ENCODE peak calls at places on chromosome 17, in eight cellular contexts. G is MM.1S, R is GM23338, S is OCI-LY7, Z is HCT116, J is SK-N-SH, A is PC-9, I is PC-3. X is an unnamed sample.

GRCh38 chr17:39787038-39787437 is 49.3 kb downstream of the GRB7 start:
- DNase-seq in I (no peak), J (no peak), A (no peak), R (no peak), G (no peak), Z (no peak), S (no peak), X (peak; percentile 41)

GRCh38 chr17:55303701-55304145 is 39.0 kb downstream of the HLF start:
- DNase-seq in A (no peak), Z (no peak), G (no peak), J (no peak), I (peak; percentile 22), S (no peak), R (no peak), X (no peak)

GRCh38 chr17:36937001-36937960 is at the start of gene LHX1:
- DNase-seq in I (no peak), G (no peak), R (peak; percentile 76), J (peak; percentile 65), A (no peak), S (no peak), Z (no peak), X (no peak)

GRCh38 chr17:80080081-80080480 is 21.3 kb upstream of the GAA start:
- DNase-seq in R (peak; percentile 34), G (no peak), I (no peak), A (no peak), Z (no peak), S (no peak), J (no peak), X (no peak)

GRCh38 chr17:78341559-78342437 is 18.1 kb downstream of the SOCS3 start:
- DNase-seq in G (no peak), A (peak; percentile 83), S (no peak), J (peak; percentile 97), R (peak; percentile 88), I (peak; percentile 82), Z (no peak), X (no peak)

GRCh38 chr17:5933430-5933829 is 136.7 kb upstream of the WSCD1 start:
- DNase-seq in J (no peak), Z (no peak), R (no peak), A (no peak), G (peak; percentile 94), I (no peak), S (no peak), X (no peak)

GRCh38 chr17:70484050-70484449 is 314.7 kb downstream of the KCNJ2 start:
- DNase-seq in G (no peak), J (no peak), S (no peak), I (no peak), R (no peak), Z (no peak), A (no peak), X (no peak)

GRCh38 chr17:4945944-4946280 is 2.4 kb downstream of the PFN1 start:
- DNase-seq in R (no peak), I (no peak), G (no peak), J (no peak), Z (no peak), A (no peak), S (no peak), X (no peak)

GRCh38 chr17:78839762-78840529 is 668 bp downstream of the USP36 start:
- DNase-seq in J (peak; percentile 79), R (peak; percentile 23), G (peak; percentile 51), A (peak; percentile 15), S (peak; percentile 52), Z (no peak), I (peak; percentile 43), X (peak; percentile 68)

GRCh38 chr17:57956311-57957119 is 1.3 kb upstream of the CUEDC1 start:
- DNase-seq in A (no peak), G (peak; percentile 80), S (peak; percentile 54), I (no peak), Z (no peak), J (peak; percentile 27), R (peak; percentile 53), X (peak; percentile 79)

GRCh38 chr17:29572691-29573557 is 4.4 kb downstream of the TP53I13 start:
- DNase-seq in R (peak; percentile 67), Z (no peak), A (no peak), G (peak; percentile 64), S (peak; percentile 60), I (no peak), J (peak; percentile 89), X (no peak)

GRCh38 chr17:49616086-49616485 is 40.4 kb downstream of the NXPH3 start:
- DNase-seq in J (no peak), Z (no peak), R (peak; percentile 41), I (peak; percentile 29), A (no peak), S (no peak), G (peak; percentile 12), X (no peak)

GRCh38 chr17:2173005-2173404 is 118.1 kb downstream of the HIC1 start:
- DNase-seq in I (no peak), G (no peak), R (no peak), S (no peak), J (no peak), Z (no peak), A (no peak), X (no peak)

GRCh38 chr17:72507370-72507769 is 386.6 kb downstream of the SOX9 start:
- DNase-seq in S (no peak), A (no peak), R (no peak), J (no peak), I (no peak), G (no peak), Z (no peak), X (no peak)

GRCh38 chr17:57945999-57946797 is 9.0 kb downstream of the CUEDC1 start:
- DNase-seq in J (no peak), Z (no peak), G (peak; percentile 46), A (no peak), I (no peak), R (peak; percentile 59), S (no peak), X (peak; percentile 52)

GRCh38 chr17:7626307-7626706 is 1.3 kb downstream of the SAT2 start:
- DNase-seq in A (no peak), G (no peak), S (no peak), Z (no peak), J (no peak), R (no peak), I (no peak), X (no peak)

GRCh38 chr17:78539771-78540170 is 37.4 kb downstream of the DNAH17 start:
- DNase-seq in G (no peak), Z (no peak), S (no peak), I (no peak), J (no peak), R (no peak), A (no peak), X (no peak)

GRCh38 chr17:8862213-8863056 is 5.0 kb downstream of the PIK3R6 start:
- DNase-seq in S (no peak), I (no peak), J (no peak), G (no peak), Z (no peak), A (no peak), R (no peak), X (no peak)

GRCh38 chr17:65756760-65757159 is 195.3 kb upstream of the AXIN2 start:
- DNase-seq in J (no peak), I (no peak), A (no peak), G (no peak), Z (no peak), R (no peak), S (no peak), X (no peak)

GRCh38 chr17:2056221-2057129 is 1.6 kb downstream of the HIC1 start:
- DNase-seq in J (no peak), A (no peak), R (peak; percentile 66), I (no peak), G (no peak), S (no peak), Z (no peak), X (peak; percentile 57)

GRCh38 chr17:4247981-4248388 is 15.8 kb downstream of the ANKFY1 start:
- DNase-seq in R (peak; percentile 38), S (no peak), G (no peak), Z (peak; percentile 23), I (peak; percentile 62), J (no peak), A (peak; percentile 86), X (no peak)

GRCh38 chr17:40952675-40953074 is 14.1 kb downstream of the KRT39 start:
- DNase-seq in A (no peak), S (no peak), R (no peak), J (no peak), Z (no peak), G (no peak), I (peak; percentile 4), X (peak; percentile 46)

GRCh38 chr17:82222816-82223215 is 6.0 kb upstream of the SLC16A3 start:
- DNase-seq in R (no peak), S (no peak), I (no peak), A (no peak), Z (no peak), G (no peak), J (peak; percentile 41), X (no peak)
- H3K9me2 ChIP-seq in R (no peaks in the 10 kb centered on the region), S (no peaks in the 10 kb centered on the region), I (no peaks in the 10 kb centered on the region), A (no peaks in the 10 kb centered on the region), Z (no peaks in the 10 kb centered on the region), G (no peaks in the 10 kb centered on the region), J (no peaks in the 10 kb centered on the region), X (no peaks in the 10 kb centered on the region)

DNA sequence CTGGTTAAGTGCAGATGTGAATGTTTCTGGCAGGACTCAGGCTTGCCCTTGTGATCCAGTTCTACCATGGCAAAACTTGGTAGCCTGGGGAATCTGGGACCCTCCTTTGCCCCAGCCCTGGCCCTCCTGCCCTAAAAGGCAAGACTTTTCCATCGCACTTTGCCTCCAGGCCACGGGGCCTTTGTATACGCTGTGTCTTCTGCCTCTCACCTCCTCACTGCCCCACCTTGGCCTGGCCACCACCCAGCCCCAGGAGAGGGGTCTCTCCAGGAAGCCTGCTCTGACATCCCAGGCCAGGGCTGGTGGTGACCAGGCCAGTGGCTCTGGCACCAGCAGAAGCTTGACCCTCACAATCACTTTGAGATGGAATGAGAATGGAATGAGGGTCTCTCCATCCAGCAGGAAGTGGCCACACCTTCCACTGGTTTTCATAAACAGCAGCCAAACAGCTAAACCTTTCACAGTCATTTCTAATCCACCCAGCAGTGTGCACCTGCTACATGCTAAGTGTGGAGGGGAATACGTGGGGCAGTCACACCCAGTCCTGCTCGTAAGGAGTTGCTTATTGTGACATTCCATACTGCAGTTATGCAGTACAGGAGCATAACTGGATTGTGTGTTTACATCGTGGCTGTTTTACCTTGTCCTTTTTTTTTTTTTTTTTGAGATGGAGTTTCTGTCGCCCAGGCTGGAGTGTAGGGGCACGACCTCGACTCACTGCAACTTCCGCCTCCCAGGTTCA is 1.6 kb upstream of the MRPL38 start:
- DNase-seq in I (no peak), A (no peak), J (no peak), S (peak; percentile 24), R (no peak), G (no peak), Z (no peak), X (no peak)
- H3K9me2 ChIP-seq in I (no peaks in the 10 kb centered on the region), A (no peaks in the 10 kb centered on the region), J (no peaks in the 10 kb centered on the region), S (no peaks in the 10 kb centered on the region), R (no peaks in the 10 kb centered on the region), G (no peaks in the 10 kb centered on the region), Z (no peaks in the 10 kb centered on the region), X (no peaks in the 10 kb centered on the region)

GRCh38 chr17:1010086-1010450 is 13.1 kb downstream of the TIMM22 start:
- DNase-seq in I (no peak), A (no peak), S (no peak), Z (no peak), G (no peak), R (no peak), J (no peak), X (no peak)
- H3K9me2 ChIP-seq in I (no peaks in the 10 kb centered on the region), A (no peaks in the 10 kb centered on the region), S (no peaks in the 10 kb centered on the region), Z (no peaks in the 10 kb centered on the region), G (no peaks in the 10 kb centered on the region), R (no peaks in the 10 kb centered on the region), J (no peaks in the 10 kb centered on the region), X (no peaks in the 10 kb centered on the region)

DNA sequence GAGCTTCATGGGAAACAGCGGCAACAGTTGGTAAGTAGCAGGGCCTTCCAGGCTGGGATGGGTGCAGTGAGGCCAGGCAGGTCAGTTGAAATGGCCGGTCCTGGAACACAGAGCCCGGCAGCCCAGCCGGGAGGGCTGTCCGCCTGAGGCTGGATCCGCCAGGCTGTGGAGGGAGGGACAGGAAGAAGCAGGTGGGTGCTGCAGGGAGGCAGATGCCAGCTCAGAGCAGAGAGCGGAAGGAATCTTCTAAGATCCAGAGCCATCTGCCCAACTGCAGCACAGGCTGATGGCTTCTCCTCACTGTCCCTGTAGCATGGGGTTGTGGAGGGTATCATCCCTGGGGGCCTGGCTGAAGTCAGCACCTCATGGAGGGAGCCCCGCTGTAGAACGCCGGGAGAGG is 609 bp downstream of the RNF112 start:
- DNase-seq in Z (no peak), A (no peak), I (no peak), J (peak; percentile 73), R (peak; percentile 25), S (no peak), G (no peak), X (no peak)
- H3K9me2 ChIP-seq in Z (no peaks in the 10 kb centered on the region), A (no peaks in the 10 kb centered on the region), I (no peaks in the 10 kb centered on the region), J (no peaks in the 10 kb centered on the region), R (no peaks in the 10 kb centered on the region), S (no peaks in the 10 kb centered on the region), G (no peaks in the 10 kb centered on the region), X (no peaks in the 10 kb centered on the region)

X was measured in Karpas-422.